ENCODE peak calls at places on chromosomes 12 and 14, in ten cellular contexts. Q is CD4-positive, CD25-positive, alpha-beta regulatory T cell; J is aorta; I is effector memory CD4-positive, alpha-beta T cell; V is right lobe of liver; A is iPS DF 6.9; F is CD8-positive, alpha-beta memory T cell; Z is mesenchymal stem cell; L is IMR-90; N is esophagus squamous epithelium. B is an unnamed sample.

GRCh38 chr12:107491856-107492255 is 193.7 kb upstream of the PWP1 start:
- DNase-seq in Q (no peak), I (no peak), L (peak), V (no peak), J (no peak), Z (no peak), F (no peak), A (no peak), N (no peak), B (no peak)

GRCh38 chr14:77761205-77761931 is 412 bp upstream of the SNW1 start:
- DNase-seq in L (peak), Q (no peak), A (no peak), I (no peak), V (no peak), Z (peak), F (no peak), N (no peak), J (peak), B (no peak)

GRCh38 chr12:113788020-113788856 is 177.9 kb downstream of the RBM19 start:
- DNase-seq in L (peak), F (no peak), Q (no peak), V (no peak), A (no peak), J (no peak), N (no peak), I (no peak), Z (peak), B (no peak)

GRCh38 chr12:52579468-52580450 is 6.1 kb upstream of the KRT74 start:
- DNase-seq in Q (no peak), N (no peak), A (no peak), J (no peak), V (no peak), I (no peak), F (no peak), Z (no peak), L (no peak), B (no peak)

GRCh38 chr14:96512122-96512521 is 9.9 kb downstream of the PAPOLA start:
- DNase-seq in Z (no peak), F (no peak), L (no peak), Q (no peak), I (no peak), J (no peak), V (no peak), A (no peak), N (no peak), B (no peak)

GRCh38 chr14:56057071-56057865 is 60.9 kb upstream of the PELI2 start:
- DNase-seq in N (no peak), V (no peak), L (no peak), J (no peak), I (no peak), A (no peak), Q (no peak), Z (no peak), F (no peak), B (no peak)

GRCh38 chr12:96335270-96335669 is 65.0 kb downstream of the CDK17 start:
- DNase-seq in F (no peak), J (no peak), N (no peak), L (no peak), Q (no peak), Z (no peak), A (no peak), V (no peak), I (no peak), B (no peak)

GRCh38 chr12:66119870-66120241 is 10.7 kb downstream of the LLPH start:
- DNase-seq in F (no peak), A (no peak), Q (no peak), Z (no peak), I (no peak), N (no peak), V (no peak), L (no peak), J (no peak), B (no peak)

GRCh38 chr14:94401083-94401482 is 12.7 kb upstream of the SERPINA1 start:
- DNase-seq in V (no peak), Q (no peak), I (no peak), J (no peak), F (no peak), L (peak), N (no peak), Z (no peak), A (no peak), B (no peak)

GRCh38 chr12:121038861-121039654 is at the start of gene OASL:
- DNase-seq in L (no peak), V (peak), Q (peak), I (peak), J (peak), N (no peak), F (peak), A (no peak), Z (no peak), B (peak)

GRCh38 chr12:3417937-3418336 is 73.1 kb upstream of the PRMT8 start:
- DNase-seq in F (no peak), N (no peak), J (no peak), I (no peak), A (no peak), Q (no peak), V (no peak), Z (no peak), L (no peak), B (no peak)

GRCh38 chr12:130482448-130482847 is 144.8 kb downstream of the PIWIL1 start:
- DNase-seq in F (no peak), Z (no peak), I (no peak), A (no peak), J (no peak), Q (no peak), V (no peak), L (no peak), N (no peak), B (no peak)

GRCh38 chr14:89308232-89308959 is 108.6 kb downstream of the FOXN3 start:
- DNase-seq in F (no peak), Q (no peak), A (no peak), V (no peak), L (peak), N (no peak), I (no peak), J (peak), Z (no peak), B (no peak)

GRCh38 chr12:56230449-56231183 is 765 bp downstream of the SLC39A5 start:
- DNase-seq in I (no peak), L (no peak), Q (no peak), N (no peak), Z (no peak), A (no peak), F (no peak), V (peak), J (no peak), B (no peak)

GRCh38 chr12:131082795-131083194 is 129.1 kb downstream of the ADGRD1 start:
- DNase-seq in Z (no peak), V (peak), N (no peak), L (no peak), J (peak), I (no peak), F (no peak), A (no peak), Q (no peak), B (no peak)

GRCh38 chr12:113649256-113649830 is 177.7 kb upstream of the LHX5 start:
- DNase-seq in Q (no peak), N (no peak), I (no peak), V (no peak), A (no peak), F (no peak), J (no peak), L (no peak), Z (no peak), B (no peak)

GRCh38 chr12:47820631-47821345 is 1.1 kb upstream of the HDAC7 start:
- DNase-seq in V (peak), Q (no peak), Z (peak), J (peak), F (no peak), A (no peak), L (peak), N (no peak), I (no peak), B (no peak)

GRCh38 chr14:72476657-72477499 is 417.0 kb downstream of the DPF3 start:
- DNase-seq in V (no peak), Z (peak), Q (peak), J (no peak), A (no peak), N (no peak), L (peak), F (peak), I (peak), B (peak)

GRCh38 chr12:121628037-121628436 is 1.7 kb downstream of the ORAI1 start:
- DNase-seq in Q (no peak), F (no peak), V (no peak), Z (peak), N (no peak), I (no peak), A (no peak), J (no peak), L (no peak), B (peak)

GRCh38 chr12:95282266-95282665 is 64.7 kb downstream of the VEZT start:
- DNase-seq in A (no peak), Z (peak), N (no peak), I (no peak), Q (no peak), J (no peak), L (peak), V (no peak), F (no peak), B (no peak)

GRCh38 chr14:100278702-100279101 is 27.5 kb downstream of the SLC25A29 start:
- DNase-seq in J (no peak), N (no peak), A (no peak), V (no peak), Q (no peak), F (no peak), Z (peak), I (no peak), L (peak), B (no peak)

GRCh38 chr12:3597526-3598210 is 106.7 kb downstream of the PRMT8 start:
- DNase-seq in F (no peak), A (no peak), I (no peak), Q (no peak), N (no peak), V (no peak), L (no peak), Z (no peak), J (no peak), B (no peak)

GRCh38 chr12:5222011-5222461 is 178.4 kb downstream of the KCNA5 start:
- DNase-seq in F (no peak), A (no peak), N (no peak), Q (no peak), Z (no peak), L (no peak), I (no peak), V (no peak), J (no peak), B (no peak)

GRCh38 chr14:64826845-64827244 is 52.9 kb downstream of the SPTB start:
- DNase-seq in F (no peak), N (no peak), Z (no peak), A (no peak), L (no peak), Q (no peak), J (no peak), V (no peak), I (no peak), B (no peak)

GRCh38 chr14:58746261-58746660 is 108.5 kb downstream of the DACT1 start:
- DNase-seq in L (peak), V (no peak), Q (no peak), F (no peak), N (no peak), Z (peak), A (no peak), I (no peak), J (no peak), B (no peak)

GRCh38 chr12:89552376-89552775 is 26.5 kb upstream of the POC1B start:
- DNase-seq in L (peak), A (no peak), J (no peak), F (no peak), I (no peak), Z (no peak), V (no peak), N (no peak), Q (no peak), B (no peak)

GRCh38 chr12:91109148-91109564 is 2.1 kb downstream of the LUM start:
- DNase-seq in L (peak), Q (no peak), V (peak), N (no peak), A (peak), J (peak), F (no peak), I (no peak), Z (peak), B (no peak)

GRCh38 chr12:80580254-80580653 is 127.2 kb upstream of the MYF6 start:
- DNase-seq in L (peak), Z (peak), I (no peak), Q (no peak), A (no peak), J (no peak), N (no peak), F (no peak), V (no peak), B (no peak)

GRCh38 chr14:95935228-95935822 is 58.7 kb downstream of the TUNAR start:
- DNase-seq in F (no peak), A (no peak), I (no peak), J (no peak), Q (no peak), L (peak), V (no peak), N (no peak), Z (peak), B (peak)

GRCh38 chr14:64232095-64232830 is 61.9 kb downstream of the ESR2 start:
- DNase-seq in Q (no peak), L (peak), J (no peak), V (no peak), I (no peak), A (no peak), F (no peak), N (no peak), Z (peak), B (no peak)

GRCh38 chr12:85805654-85806053 is 30.6 kb downstream of the RASSF9 start:
- DNase-seq in F (no peak), J (no peak), Q (no peak), I (no peak), V (no peak), Z (no peak), A (no peak), N (no peak), L (no peak), B (no peak)

GRCh38 chr14:85178869-85179268 is 351.1 kb upstream of the FLRT2 start:
- DNase-seq in Z (no peak), J (no peak), Q (no peak), I (no peak), F (no peak), L (no peak), N (no peak), A (peak), V (no peak), B (no peak)

DNA sequence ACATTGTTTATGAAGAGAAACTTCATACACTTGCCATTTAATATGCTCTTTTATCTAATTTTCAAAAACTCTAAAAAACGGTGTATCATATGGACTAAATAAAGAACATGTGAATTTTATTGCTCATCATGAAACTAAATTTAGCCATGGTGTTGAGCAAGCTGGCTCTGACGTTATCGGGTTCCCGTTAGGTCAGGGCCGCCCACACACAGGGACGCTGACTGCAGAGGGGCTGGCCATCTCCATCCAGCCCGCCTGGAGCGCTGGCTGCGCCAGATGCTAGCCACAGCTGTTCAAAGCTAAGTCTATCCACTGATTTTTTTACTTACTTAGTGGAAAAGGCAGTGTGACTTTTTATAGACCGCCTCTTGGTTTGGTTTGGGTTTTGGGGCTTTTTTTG is 36.5 kb upstream of the DYNC1H1 start:
- DNase-seq in J (peak), N (no peak), V (peak), L (peak), Q (no peak), Z (peak), F (no peak), A (no peak), I (no peak), B (no peak)
- H3K4me3 ChIP-seq in J (no peak), N (no peak), V (no peak), L (no peak), Q (no peak), Z (no peak), F (no peak), A (no peak), I (no peak), B (no peak)

GRCh38 chr12:12922191-12922616 is 29.8 kb downstream of the GPRC5D start:
- DNase-seq in V (no peak), I (no peak), L (peak), J (peak), Z (peak), N (no peak), A (no peak), Q (no peak), F (no peak), B (no peak)
- H3K27ac ChIP-seq in V (no peak), I (no peak), L (no peak), J (no peak), Z (no peak), N (no peak), A (no peak), Q (no peak), F (no peak), B (no peak)

DNA sequence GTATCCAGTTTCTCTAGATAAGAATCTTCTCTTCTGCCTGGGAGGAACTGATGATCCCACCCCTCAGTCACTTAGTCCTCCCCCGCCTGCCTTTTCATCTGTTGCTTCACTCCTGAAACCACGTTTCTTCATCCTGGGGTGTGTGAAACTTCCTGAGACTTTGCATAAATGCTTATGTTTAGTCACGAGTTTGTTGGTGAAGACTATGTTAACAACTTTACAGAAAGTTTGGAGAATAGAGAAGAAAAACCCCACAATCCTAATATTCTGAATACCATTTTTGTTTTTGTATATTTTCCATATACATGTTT is 33.2 kb downstream of the MARK3 start:
- DNase-seq in L (peak), V (no peak), Z (peak), A (no peak), Q (no peak), F (no peak), N (no peak), I (no peak), J (no peak), B (no peak)
- H3K4me3 ChIP-seq in L (no peak), V (no peak), Z (no peak), A (no peak), Q (no peak), F (no peak), N (no peak), I (no peak), J (no peak), B (no peak)

GRCh38 chr14:50318031-50318626 is 6.0 kb downstream of the DMAC2L start:
- DNase-seq in J (no peak), Z (peak), V (no peak), F (no peak), I (no peak), Q (no peak), A (no peak), N (no peak), L (peak), B (no peak)

GRCh38 chr14:50319721-50320120 is 7.6 kb downstream of the DMAC2L start:
- DNase-seq in J (no peak), A (no peak), Z (peak), V (no peak), Q (no peak), L (peak), I (no peak), F (no peak), N (no peak), B (no peak)

GRCh38 chr14:50321009-50321660 is 9.0 kb downstream of the DMAC2L start:
- DNase-seq in Z (peak), Q (peak), I (peak), L (peak), J (peak), N (no peak), V (no peak), A (no peak), F (peak), B (peak)

GRCh38 chr14:50319293-50319692 is 7.2 kb downstream of the DMAC2L start:
- DNase-seq in A (no peak), J (no peak), N (no peak), Q (no peak), Z (peak), I (no peak), L (peak), V (no peak), F (no peak), B (no peak)

DNA sequence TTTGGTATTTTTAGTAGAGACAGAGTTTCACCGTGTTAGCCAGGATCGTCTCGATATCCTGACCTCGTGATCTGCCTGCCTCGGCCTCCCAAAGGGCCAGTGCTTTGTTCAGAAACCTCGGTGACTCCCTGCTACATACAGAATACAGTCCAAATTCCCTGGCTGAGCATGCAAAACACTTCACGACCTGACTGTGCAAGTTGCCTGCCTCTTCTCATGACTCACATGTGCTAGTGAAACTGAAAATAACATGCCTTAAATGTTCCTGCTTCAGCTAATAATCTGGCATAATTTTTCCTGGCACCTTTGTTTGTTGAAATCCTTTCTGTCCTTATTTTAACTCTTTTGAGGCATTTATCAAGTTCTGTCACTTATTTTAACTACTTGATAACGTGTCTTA is 8.2 kb downstream of the DMAC2L start:
- DNase-seq in A (no peak), Q (no peak), N (no peak), F (no peak), Z (peak), L (peak), I (no peak), V (no peak), J (no peak), B (no peak)
- H3K27ac ChIP-seq in A (no peak), Q (no peak), N (peak), F (no peak), Z (peak), L (peak), I (peak), V (no peak), J (peak), B (peak)

GRCh38 chr14:50357124-50357523 is 39.6 kb downstream of the CDKL1 start:
- DNase-seq in J (no peak), Z (no peak), V (no peak), L (no peak), Q (no peak), I (no peak), N (no peak), F (no peak), A (no peak), B (no peak)

GRCh38 chr14:50351016-50351415 is 38.9 kb downstream of the DMAC2L start:
- DNase-seq in A (no peak), I (no peak), Q (no peak), L (peak), V (no peak), J (no peak), Z (peak), N (no peak), F (no peak), B (no peak)

GRCh38 chr14:50355692-50356091 is 41.0 kb downstream of the CDKL1 start:
- DNase-seq in I (no peak), F (no peak), L (no peak), N (no peak), A (no peak), J (no peak), V (no peak), Z (no peak), Q (no peak), B (no peak)

GRCh38 chr14:50354527-50354926 is 42.2 kb downstream of the CDKL1 start:
- DNase-seq in V (no peak), F (no peak), A (no peak), I (no peak), Q (no peak), Z (no peak), L (peak), J (no peak), N (no peak), B (no peak)

DNA sequence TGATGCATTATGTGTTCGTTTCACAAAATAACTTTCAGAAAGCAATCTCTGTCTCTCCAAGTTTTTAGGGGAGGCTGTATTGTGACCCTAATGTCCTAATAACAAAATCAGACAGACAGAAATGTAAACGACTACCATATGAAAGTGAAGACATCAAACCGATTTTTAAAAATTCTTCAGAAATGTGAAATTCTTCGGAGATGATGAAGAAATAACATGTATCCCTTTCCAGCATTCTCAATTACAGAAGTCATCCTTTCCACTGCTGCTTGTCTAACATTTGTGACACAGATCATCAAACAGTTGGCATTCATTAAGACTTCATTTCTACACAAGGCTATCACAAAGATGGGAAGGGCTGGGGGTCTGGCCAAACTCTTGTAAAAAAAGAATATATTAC is 41.0 kb downstream of the DMAC2L start:
- DNase-seq in Q (no peak), J (no peak), Z (no peak), L (peak), F (no peak), V (no peak), I (no peak), A (no peak), N (no peak), B (no peak)
- H3K4me3 ChIP-seq in Q (no peak), J (no peak), Z (no peak), L (no peak), F (no peak), V (no peak), I (no peak), A (no peak), N (no peak), B (no peak)

B was measured in CD4-positive, alpha-beta memory T cell.